ENCODE peak calls at places on chromosomes 7 and 10, in eight cellular contexts. One of them, this sample, is unnamed.

GRCh38 chr7:8480466-8480865 is 47.1 kb downstream of the NXPH1 start:
- DNase-seq in activated naive CD4-positive, alpha-beta T cell treated with Interleukin-2 at 50 U/mL for 16 hours: no peak
- DNase-seq in GM20000: no peak
- DNase-seq in AG10803: no peak
- DNase-seq in NCI-H1436 treated with DMSO at 0.1 percent for 48 hours: no peak
- DNase-seq in Ammon's horn: no peak
- DNase-seq in fibroblast of the conjunctiva: no peak
- DNase-seq in choroid plexus epithelial cell: no peak
- DNase-seq in this sample: no peak

GRCh38 chr7:116075351-116076145 is 45.0 kb upstream of the TFEC start:
- DNase-seq in GM20000: no peak
- DNase-seq in Ammon's horn: no peak
- DNase-seq in AG10803: peak
- DNase-seq in fibroblast of the conjunctiva: no peak
- DNase-seq in NCI-H1436 treated with DMSO at 0.1 percent for 48 hours: no peak
- DNase-seq in choroid plexus epithelial cell: peak
- DNase-seq in activated naive CD4-positive, alpha-beta T cell treated with Interleukin-2 at 50 U/mL for 16 hours: no peak
- DNase-seq in this sample: no peak

GRCh38 chr7:36775061-36775631 is 50.9 kb upstream of the AOAH start:
- DNase-seq in Ammon's horn: peak
- DNase-seq in fibroblast of the conjunctiva: no peak
- DNase-seq in GM20000: no peak
- DNase-seq in choroid plexus epithelial cell: no peak
- DNase-seq in NCI-H1436 treated with DMSO at 0.1 percent for 48 hours: no peak
- DNase-seq in activated naive CD4-positive, alpha-beta T cell treated with Interleukin-2 at 50 U/mL for 16 hours: no peak
- DNase-seq in AG10803: no peak
- DNase-seq in this sample: no peak

GRCh38 chr10:119030421-119031250 is 1.1 kb downstream of the NANOS1 start:
- DNase-seq in GM20000: peak
- DNase-seq in activated naive CD4-positive, alpha-beta T cell treated with Interleukin-2 at 50 U/mL for 16 hours: peak
- DNase-seq in fibroblast of the conjunctiva: no peak
- DNase-seq in AG10803: peak
- DNase-seq in Ammon's horn: peak
- DNase-seq in choroid plexus epithelial cell: peak
- DNase-seq in NCI-H1436 treated with DMSO at 0.1 percent for 48 hours: no peak
- DNase-seq in this sample: peak

GRCh38 chr10:82609845-82610244 is 734.9 kb downstream of the NRG3 start:
- DNase-seq in Ammon's horn: no peak
- DNase-seq in activated naive CD4-positive, alpha-beta T cell treated with Interleukin-2 at 50 U/mL for 16 hours: no peak
- DNase-seq in AG10803: no peak
- DNase-seq in GM20000: no peak
- DNase-seq in choroid plexus epithelial cell: no peak
- DNase-seq in fibroblast of the conjunctiva: no peak
- DNase-seq in NCI-H1436 treated with DMSO at 0.1 percent for 48 hours: no peak
- DNase-seq in this sample: no peak

GRCh38 chr7:1953199-1954190 is 279.2 kb downstream of the MAD1L1 start:
- DNase-seq in fibroblast of the conjunctiva: no peak
- DNase-seq in GM20000: no peak
- DNase-seq in AG10803: no peak
- DNase-seq in NCI-H1436 treated with DMSO at 0.1 percent for 48 hours: no peak
- DNase-seq in activated naive CD4-positive, alpha-beta T cell treated with Interleukin-2 at 50 U/mL for 16 hours: no peak
- DNase-seq in choroid plexus epithelial cell: no peak
- DNase-seq in Ammon's horn: no peak
- DNase-seq in this sample: no peak

GRCh38 chr10:80412521-80412920 is 4.2 kb downstream of the PRXL2A start:
- DNase-seq in choroid plexus epithelial cell: no peak
- DNase-seq in AG10803: no peak
- DNase-seq in fibroblast of the conjunctiva: no peak
- DNase-seq in Ammon's horn: no peak
- DNase-seq in GM20000: no peak
- DNase-seq in NCI-H1436 treated with DMSO at 0.1 percent for 48 hours: no peak
- DNase-seq in activated naive CD4-positive, alpha-beta T cell treated with Interleukin-2 at 50 U/mL for 16 hours: no peak
- DNase-seq in this sample: no peak

GRCh38 chr10:92756233-92757065 is 66.7 kb downstream of the HHEX start:
- DNase-seq in NCI-H1436 treated with DMSO at 0.1 percent for 48 hours: no peak
- DNase-seq in Ammon's horn: no peak
- DNase-seq in choroid plexus epithelial cell: peak
- DNase-seq in activated naive CD4-positive, alpha-beta T cell treated with Interleukin-2 at 50 U/mL for 16 hours: no peak
- DNase-seq in fibroblast of the conjunctiva: no peak
- DNase-seq in AG10803: no peak
- DNase-seq in GM20000: peak
- DNase-seq in this sample: no peak

GRCh38 chr7:5234852-5235831 is 45.1 kb downstream of the WIPI2 start:
- DNase-seq in fibroblast of the conjunctiva: no peak
- DNase-seq in choroid plexus epithelial cell: no peak
- DNase-seq in activated naive CD4-positive, alpha-beta T cell treated with Interleukin-2 at 50 U/mL for 16 hours: no peak
- DNase-seq in GM20000: no peak
- DNase-seq in AG10803: peak
- DNase-seq in Ammon's horn: no peak
- DNase-seq in NCI-H1436 treated with DMSO at 0.1 percent for 48 hours: no peak
- DNase-seq in this sample: no peak

GRCh38 chr10:110429301-110429700 is 68.4 kb upstream of the DUSP5 start:
- DNase-seq in fibroblast of the conjunctiva: no peak
- DNase-seq in AG10803: no peak
- DNase-seq in choroid plexus epithelial cell: no peak
- DNase-seq in GM20000: no peak
- DNase-seq in activated naive CD4-positive, alpha-beta T cell treated with Interleukin-2 at 50 U/mL for 16 hours: no peak
- DNase-seq in NCI-H1436 treated with DMSO at 0.1 percent for 48 hours: no peak
- DNase-seq in Ammon's horn: no peak
- DNase-seq in this sample: no peak

GRCh38 chr7:157177997-157178396 is 39.3 kb downstream of the UBE3C start:
- DNase-seq in choroid plexus epithelial cell: no peak
- DNase-seq in Ammon's horn: no peak
- DNase-seq in AG10803: no peak
- DNase-seq in activated naive CD4-positive, alpha-beta T cell treated with Interleukin-2 at 50 U/mL for 16 hours: no peak
- DNase-seq in GM20000: peak
- DNase-seq in NCI-H1436 treated with DMSO at 0.1 percent for 48 hours: no peak
- DNase-seq in fibroblast of the conjunctiva: no peak
- DNase-seq in this sample: no peak

GRCh38 chr10:69057261-69057950 is 30.5 kb upstream of the SRGN start:
- DNase-seq in Ammon's horn: peak
- DNase-seq in GM20000: no peak
- DNase-seq in AG10803: no peak
- DNase-seq in choroid plexus epithelial cell: peak
- DNase-seq in fibroblast of the conjunctiva: no peak
- DNase-seq in NCI-H1436 treated with DMSO at 0.1 percent for 48 hours: no peak
- DNase-seq in activated naive CD4-positive, alpha-beta T cell treated with Interleukin-2 at 50 U/mL for 16 hours: no peak
- DNase-seq in this sample: no peak

GRCh38 chr10:80372675-80373074 is 16.1 kb downstream of the DYDC2 start:
- DNase-seq in GM20000: no peak
- DNase-seq in choroid plexus epithelial cell: no peak
- DNase-seq in NCI-H1436 treated with DMSO at 0.1 percent for 48 hours: no peak
- DNase-seq in fibroblast of the conjunctiva: no peak
- DNase-seq in activated naive CD4-positive, alpha-beta T cell treated with Interleukin-2 at 50 U/mL for 16 hours: no peak
- DNase-seq in AG10803: no peak
- DNase-seq in Ammon's horn: peak
- DNase-seq in this sample: no peak

GRCh38 chr10:62374862-62375710 is 917 bp downstream of the ZNF365 start:
- DNase-seq in NCI-H1436 treated with DMSO at 0.1 percent for 48 hours: no peak
- DNase-seq in fibroblast of the conjunctiva: no peak
- DNase-seq in choroid plexus epithelial cell: peak
- DNase-seq in activated naive CD4-positive, alpha-beta T cell treated with Interleukin-2 at 50 U/mL for 16 hours: no peak
- DNase-seq in GM20000: no peak
- DNase-seq in AG10803: peak
- DNase-seq in Ammon's horn: peak
- DNase-seq in this sample: no peak

This sample was measured in activated T-helper 2 cell treated with anti-CD3 and anti-CD28 coated beads, Interferon-gamma antibody, Interleukin-2, Interleukin-4, amounts not matched to agents 10 μg/mL and 5 μg/mL and 100 μg/mL, durations not matched to agents 14 hours and 24 hours and 36 hours.